ENCODE peak calls at places on chromosomes 5 and 9, in four cellular contexts. H, U, B and Q are unnamed samples.

GRCh38 chr5:174900176-174900692 is 175.9 kb downstream of the MSX2 start:
- DNase-seq in U (no peak), B (no peak), H (no peak), Q (no peak)

GRCh38 chr9:137815256-137816255 is 62.0 kb upstream of the CACNA1B start:
- DNase-seq in U (no peak), B (no peak), H (no peak), Q (no peak)

GRCh38 chr5:134132372-134133212 is 18.1 kb downstream of the TCF7 start:
- DNase-seq in B (no peak), U (peak; percentile 9), H (no peak), Q (no peak)

GRCh38 chr5:122093415-122093814 is 15.4 kb upstream of the LOX start:
- DNase-seq in U (no peak), B (no peak), H (peak; percentile 73), Q (no peak)

GRCh38 chr5:115559524-115559923 is 14.9 kb upstream of the FEM1C start:
- DNase-seq in U (no peak), H (peak; percentile 39), B (no peak), Q (no peak)

GRCh38 chr9:84230355-84231136 is 110.0 kb downstream of the SLC28A3 start:
- DNase-seq in B (peak; percentile 64), U (no peak), H (no peak), Q (peak; percentile 23)

GRCh38 chr9:6502399-6502798 is 89.4 kb downstream of the UHRF2 start:
- DNase-seq in H (no peak), U (no peak), B (no peak), Q (no peak)

GRCh38 chr5:67809589-67809988 is 406.0 kb upstream of the PIK3R1 start:
- DNase-seq in U (no peak), H (no peak), B (no peak), Q (no peak)

GRCh38 chr9:91047529-91047928 is 245.9 kb downstream of the SYK start:
- DNase-seq in U (no peak), B (no peak), H (no peak), Q (no peak)

GRCh38 chr9:69945671-69946141 is 97.9 kb upstream of the MAMDC2 start:
- DNase-seq in H (peak; percentile 57), B (no peak), U (peak; percentile 23), Q (peak; percentile 23)

GRCh38 chr5:137148656-137149055 is 350.5 kb downstream of the SPOCK1 start:
- DNase-seq in B (no peak), H (no peak), U (no peak), Q (no peak)

GRCh38 chr9:4152201-4152600 is 147.7 kb downstream of the GLIS3 start:
- DNase-seq in B (no peak), H (no peak), U (no peak), Q (no peak)

GRCh38 chr5:83340511-83340918 is 131.0 kb upstream of the VCAN start:
- DNase-seq in B (no peak), H (no peak), U (no peak), Q (no peak)

GRCh38 chr5:14142856-14143508 is at the start of gene TRIO:
- DNase-seq in B (peak; percentile 93), U (peak; percentile 90), H (peak; percentile 90), Q (peak; percentile 94)

GRCh38 chr9:128434340-128434739 is 13.7 kb downstream of the CERCAM start:
- DNase-seq in H (no peak), U (no peak), B (no peak), Q (no peak)

GRCh38 chr5:34717426-34718327 is 61.5 kb downstream of the RAI14 start:
- DNase-seq in B (peak; percentile 41), U (no peak), H (peak; percentile 96), Q (no peak)

GRCh38 chr5:152560508-152561137 is 155.5 kb upstream of the NMUR2 start:
- DNase-seq in H (peak; percentile 48), U (peak; percentile 68), B (peak; percentile 75), Q (peak; percentile 84)

GRCh38 chr5:156479864-156480263 is 152.9 kb downstream of the SGCD start:
- DNase-seq in H (no peak), B (no peak), U (no peak), Q (no peak)

GRCh38 chr5:174550026-174550425 is 174.4 kb upstream of the MSX2 start:
- DNase-seq in H (no peak), U (no peak), B (no peak), Q (no peak)

GRCh38 chr9:132071847-132072507 is 7.7 kb downstream of the MED27 start:
- DNase-seq in H (no peak), B (no peak), U (no peak), Q (no peak)

GRCh38 chr9:76818271-76818670 is 54.0 kb downstream of the PCA3 start:
- DNase-seq in B (no peak), H (peak; percentile 99), U (peak; percentile 27), Q (peak; percentile 41)

GRCh38 chr5:77103457-77103856 is 16.4 kb upstream of the ZBED3 start:
- DNase-seq in B (no peak), H (no peak), U (no peak), Q (no peak)

GRCh38 chr9:3525088-3525835 is 539 bp downstream of the RFX3 start:
- DNase-seq in B (peak; percentile 63), U (peak; percentile 22), H (no peak), Q (no peak)

DNA sequence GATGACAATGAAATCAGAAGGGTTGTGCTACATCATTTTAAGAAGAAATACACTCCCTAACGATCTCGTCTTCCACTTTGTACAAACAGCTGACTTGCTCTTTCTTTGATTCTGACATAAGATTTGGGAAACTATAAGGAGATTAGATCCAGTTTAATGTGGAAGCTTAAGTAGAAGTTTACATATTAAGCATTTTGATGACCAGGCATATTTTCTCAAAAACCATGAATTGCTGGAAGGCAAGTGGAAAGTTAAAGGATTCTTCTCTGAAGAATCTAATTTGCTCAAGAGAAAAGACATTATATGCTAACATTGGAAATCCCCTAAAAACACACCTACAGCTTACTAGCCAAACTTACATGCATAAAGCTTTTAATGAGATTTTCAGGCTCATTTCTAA is 531.9 kb upstream of the PTPRD start:
- DNase-seq in H (no peak), B (no peak), U (no peak), Q (no peak)
- TF ChIP-seq CTCF in H (no peak), B (no peak), U (no peak), Q (no peak)

GRCh38 chr9:25602366-25603044 is 75.7 kb downstream of the TUSC1 start:
- DNase-seq in B (no peak), U (no peak), H (no peak), Q (no peak)
- H3K27ac ChIP-seq in B (no peak overlapping the region), U (no peak overlapping the region), H (no peak overlapping the region), Q (no peak overlapping the region)

GRCh38 chr9:713046-713445 is 128.5 kb upstream of the DMRT1 start:
- DNase-seq in B (no peak), H (no peak), U (no peak), Q (no peak)

GRCh38 chr9:715743-716400 is 125.6 kb upstream of the DMRT1 start:
- DNase-seq in B (no peak), H (no peak), U (no peak), Q (no peak)

GRCh38 chr9:714675-715074 is 126.8 kb upstream of the DMRT1 start:
- DNase-seq in U (no peak), B (no peak), H (no peak), Q (no peak)

GRCh38 chr9:717722-718121 is 123.8 kb upstream of the DMRT1 start:
- DNase-seq in H (no peak), U (no peak), B (no peak), Q (no peak)

GRCh38 chr9:715310-715709 is 126.2 kb upstream of the DMRT1 start:
- DNase-seq in U (no peak), B (no peak), H (no peak), Q (no peak)
- H3K4me3 ChIP-seq in U (peak overlapping the region; percentile 11), B (no peak overlapping the region), H (no peak overlapping the region), Q (no peak overlapping the region)

DNA sequence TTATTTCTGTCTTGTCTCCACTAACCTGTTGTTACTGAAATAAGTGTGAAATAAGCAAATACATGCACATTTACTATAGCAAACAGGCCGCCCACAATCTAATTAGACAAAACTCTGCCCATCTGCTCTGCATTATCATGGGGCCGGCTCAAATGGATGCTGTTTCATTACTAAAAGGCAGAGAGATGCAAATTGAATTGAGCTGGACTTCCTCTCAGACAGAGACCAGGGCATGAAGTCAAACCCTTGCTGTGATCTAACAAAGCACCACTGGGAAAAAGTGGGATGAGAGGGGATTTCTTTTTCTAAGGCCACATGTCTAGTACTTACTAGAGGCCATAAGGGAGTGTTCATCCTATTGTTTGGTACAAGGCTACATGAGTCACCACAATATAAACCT is 614.7 kb downstream of the ISL1 start:
- DNase-seq in H (no peak), B (no peak), U (no peak), Q (no peak)
- TF ChIP-seq CTCF in H (no peak), B (no peak), U (no peak), Q (no peak)

DNA sequence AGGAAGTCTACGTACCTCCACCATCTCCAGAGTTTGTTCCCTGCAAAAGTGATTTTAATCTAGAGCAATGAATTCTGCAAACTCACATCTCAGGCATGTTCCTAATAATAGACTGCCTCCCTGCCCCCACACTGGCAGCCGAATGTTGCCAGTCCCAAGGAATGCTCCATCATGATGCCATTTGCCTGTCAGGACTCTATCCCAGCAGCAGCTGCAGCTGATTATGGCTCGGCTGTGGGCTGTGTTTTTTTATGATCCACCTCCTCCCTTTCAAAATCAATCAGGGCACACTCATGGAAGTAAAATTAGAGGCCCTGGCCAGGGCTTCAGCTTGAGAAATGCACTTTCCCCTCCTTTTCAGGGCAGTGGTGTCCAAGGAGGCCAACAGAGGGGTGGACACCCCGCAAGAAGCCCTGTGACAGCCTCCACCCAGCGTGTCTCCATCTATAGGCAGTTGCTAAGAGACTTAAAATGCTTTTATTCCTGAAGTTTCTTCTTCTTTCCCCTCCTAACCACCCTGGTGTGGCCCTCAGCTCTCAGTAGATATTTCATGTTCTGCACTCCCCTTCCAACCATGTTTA is 176.7 kb upstream of the S1PR3 start:
- DNase-seq in U (peak; percentile 74), H (peak; percentile 33), B (peak; percentile 72), Q (no peak)
- H3K27ac ChIP-seq in U (peak overlapping the region; percentile 84), H (no peak overlapping the region), B (peak overlapping the region; percentile 65), Q (no peak overlapping the region)

GRCh38 chr5:138843789-138844461 is 31.2 kb downstream of the LRRTM2 start:
- DNase-seq in H (no peak), U (no peak), B (no peak), Q (no peak)
- H3K4me3 ChIP-seq in H (no peak overlapping the region), U (no peak overlapping the region), B (no peak overlapping the region), Q (no peak overlapping the region)

GRCh38 chr5:149765932-149766331 is 35.8 kb downstream of the PPARGC1B start:
- DNase-seq in U (no peak), B (no peak), H (no peak), Q (no peak)
- TF ChIP-seq CTCF in U (peak; percentile 38), B (peak; percentile 22), H (peak; percentile 48), Q (no peak)